ENCODE peak calls at places on chromosomes 5 and 9, in eight cellular contexts. H is HCT116, J is upper lobe of right lung, U is GM23248, Q is GM23338, P is A549, A is pancreas, K is uterus. C is an unnamed sample.

GRCh38 chr9:116101516-116101915 is 52.1 kb upstream of the PAPPA start:
- DNase-seq in J (no peak), K (no peak), A (no peak), H (no peak), Q (no peak), U (peak; percentile 85), P (peak; percentile 8), C (no peak)

GRCh38 chr9:89311346-89312153 is 555 bp downstream of the CKS2 start:
- DNase-seq in P (no peak), U (peak; percentile 52), J (peak; percentile 66), A (peak; percentile 77), K (no peak), H (no peak), Q (no peak), C (no peak)

GRCh38 chr5:136622737-136623136 is 257.4 kb upstream of the TRPC7 start:
- DNase-seq in K (no peak), A (no peak), H (no peak), U (no peak), Q (no peak), P (no peak), J (no peak), C (no peak)

GRCh38 chr9:6525326-6526040 is 112.5 kb downstream of the UHRF2 start:
- DNase-seq in J (no peak), Q (no peak), P (no peak), U (peak; percentile 15), K (no peak), A (no peak), H (no peak), C (no peak)

GRCh38 chr9:135617991-135618411 is 21.3 kb downstream of the GLT6D1 start:
- DNase-seq in P (no peak), K (no peak), Q (no peak), A (no peak), U (no peak), H (no peak), J (no peak), C (no peak)

GRCh38 chr9:131834721-131835120 is 94.8 kb upstream of the RAPGEF1 start:
- DNase-seq in H (no peak), Q (no peak), U (no peak), K (no peak), P (no peak), A (peak; percentile 18), J (no peak), C (no peak)

GRCh38 chr5:1380011-1380817 is 35.3 kb upstream of the CLPTM1L start:
- DNase-seq in Q (peak; percentile 84), P (no peak), J (peak; percentile 90), U (peak; percentile 62), H (no peak), K (no peak), A (no peak), C (no peak)

GRCh38 chr5:16866795-16867584 is 69.1 kb downstream of the MYO10 start:
- DNase-seq in P (no peak), A (peak; percentile 71), J (peak; percentile 72), Q (peak; percentile 54), U (no peak), H (no peak), K (no peak), C (peak; percentile 76)

GRCh38 chr5:92775711-92776615 is 805.1 kb downstream of the NR2F1-AS1 start:
- DNase-seq in A (no peak), Q (no peak), U (peak; percentile 50), K (no peak), H (no peak), J (no peak), P (no peak), C (no peak)

GRCh38 chr9:121269888-121270254 is 1.9 kb downstream of the GSN start:
- DNase-seq in Q (no peak), P (no peak), A (no peak), K (no peak), H (no peak), U (peak; percentile 48), J (no peak), C (no peak)

GRCh38 chr5:94366811-94367210 is 251.6 kb downstream of the KIAA0825 start:
- DNase-seq in J (no peak), A (no peak), P (no peak), K (no peak), Q (no peak), U (no peak), H (no peak), C (no peak)

GRCh38 chr5:126531543-126532120 is 63.4 kb downstream of the ALDH7A1 start:
- DNase-seq in J (no peak), A (no peak), H (no peak), U (peak; percentile 15), K (no peak), P (no peak), Q (no peak), C (no peak)

GRCh38 chr9:86600977-86601376 is 246.8 kb upstream of the TUT7 start:
- DNase-seq in U (no peak), P (no peak), J (no peak), H (no peak), A (no peak), Q (no peak), K (no peak), C (no peak)

GRCh38 chr5:97063276-97063675 is 79.1 kb downstream of the LIX1 start:
- DNase-seq in U (no peak), Q (no peak), H (no peak), P (no peak), K (no peak), A (no peak), J (no peak), C (no peak)

GRCh38 chr5:150129454-150129812 is 26.2 kb downstream of the PDGFRB start:
- DNase-seq in K (no peak), U (no peak), J (no peak), H (no peak), P (no peak), Q (no peak), A (no peak), C (no peak)

GRCh38 chr9:110444911-110445310 is 107.2 kb upstream of the TXNDC8 start:
- DNase-seq in A (no peak), P (no peak), K (no peak), H (no peak), J (no peak), U (peak; percentile 77), Q (no peak), C (no peak)

GRCh38 chr5:14413331-14413750 is 168.3 kb upstream of the OTULINL start:
- DNase-seq in U (no peak), H (no peak), A (no peak), P (no peak), J (no peak), Q (no peak), K (no peak), C (no peak)

GRCh38 chr9:88418715-88419540 is 30.7 kb downstream of the SPIN1 start:
- DNase-seq in P (no peak), A (no peak), H (no peak), Q (no peak), U (peak; percentile 25), K (no peak), J (no peak), C (no peak)

DNA sequence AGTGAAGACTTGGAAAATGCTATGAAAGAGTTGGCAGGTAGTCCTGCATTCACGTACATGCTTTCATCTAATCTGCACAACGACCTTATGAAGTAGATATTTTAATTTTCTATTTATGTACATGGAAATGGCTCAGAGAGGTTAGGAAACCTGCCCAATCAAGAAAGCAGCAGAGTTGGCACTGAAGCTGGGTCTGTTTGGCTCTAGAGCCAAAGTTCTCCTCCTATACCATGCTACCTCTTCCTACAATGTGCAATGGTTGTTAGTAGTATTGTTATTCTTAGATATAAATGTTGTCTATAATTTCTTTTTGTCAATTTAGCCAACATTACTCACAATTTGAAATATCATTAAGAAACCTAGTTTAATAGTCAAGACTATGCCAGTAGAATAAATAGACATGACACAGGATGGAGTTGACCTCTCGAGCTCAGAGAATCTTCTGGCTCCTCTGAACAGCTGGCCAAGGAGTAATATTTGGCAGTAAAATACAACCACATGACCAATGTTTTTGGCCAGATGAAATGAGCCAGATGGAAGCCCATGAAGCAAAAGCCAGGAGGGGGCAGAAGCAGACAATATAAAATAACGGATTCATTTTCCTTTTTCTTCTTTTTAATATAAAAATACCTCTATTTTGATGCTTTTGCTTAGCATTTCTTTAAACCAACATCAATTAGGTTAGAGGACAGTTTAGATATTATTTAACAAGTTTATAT is 542.3 kb downstream of the PDE4D start:
- DNase-seq in Q (no peak), K (peak; percentile 27), U (no peak), P (no peak), A (no peak), J (no peak), H (no peak), C (no peak)
- H3K27ac ChIP-seq in Q (no peak overlapping the region), K (peak overlapping the region; percentile 60), U (no peak overlapping the region), P (peak overlapping the region; percentile 78), A (no peak overlapping the region), J (no peak overlapping the region), H (no peak overlapping the region), C (no peak overlapping the region)

DNA sequence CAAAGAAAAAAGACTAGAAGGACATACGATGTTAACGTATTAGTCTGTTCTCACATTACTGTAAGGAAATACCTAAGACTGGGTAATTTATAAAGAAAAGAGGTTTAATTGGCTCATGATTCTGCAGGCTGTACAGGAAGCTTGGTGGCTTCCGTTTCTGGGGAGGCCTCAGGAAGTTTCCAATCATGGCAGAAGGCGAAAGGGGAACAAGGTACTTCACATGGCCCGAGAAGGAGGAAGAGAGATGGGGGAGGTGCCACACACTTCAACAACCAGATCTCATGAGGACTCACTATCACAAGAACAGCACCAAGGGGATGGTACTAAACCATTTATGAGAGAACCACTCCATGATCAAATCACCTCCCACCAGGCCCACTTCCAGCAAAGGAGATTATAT is 110.1 kb downstream of the CARTPT start:
- DNase-seq in J (no peak), K (no peak), A (no peak), H (no peak), P (no peak), Q (no peak), U (no peak), C (no peak)
- H3K4me1 ChIP-seq in J (peaks cover 4% of the 10 kb centered on the region), K (peaks cover 6% of the 10 kb centered on the region), A (no peaks in the 10 kb centered on the region), H (peaks cover 12% of the 10 kb centered on the region), P (peaks cover 27% of the 10 kb centered on the region), Q (peaks cover 20% of the 10 kb centered on the region), U (peaks cover 21% of the 10 kb centered on the region), C (no peaks in the 10 kb centered on the region)

GRCh38 chr9:127915325-127915752 is 1.5 kb downstream of the ST6GALNAC4 start:
- DNase-seq in K (no peak), U (peak; percentile 25), Q (no peak), P (no peak), J (no peak), H (no peak), A (peak; percentile 71), C (no peak)
- H3K27ac ChIP-seq in K (peak overlapping the region; percentile 70), U (no peak overlapping the region), Q (no peak overlapping the region), P (peak overlapping the region; percentile 90), J (no peak overlapping the region), H (peak overlapping the region; percentile 49), A (peak overlapping the region; percentile 78), C (peak overlapping the region; percentile 87)

GRCh38 chr5:175690586-175690985 is 32.7 kb downstream of the HRH2 start:
- DNase-seq in A (no peak), U (no peak), H (no peak), J (no peak), P (no peak), K (no peak), Q (no peak), C (no peak)

GRCh38 chr5:175688352-175689146 is 30.7 kb downstream of the HRH2 start:
- DNase-seq in J (peak; percentile 35), K (no peak), U (no peak), Q (no peak), A (no peak), P (no peak), H (no peak), C (peak; percentile 53)

GRCh38 chr5:175690025-175690424 is 32.2 kb downstream of the HRH2 start:
- DNase-seq in H (no peak), K (no peak), P (no peak), J (peak; percentile 29), U (no peak), Q (no peak), A (no peak), C (no peak)

GRCh38 chr5:175687231-175687701 is 29.4 kb downstream of the HRH2 start:
- DNase-seq in A (peak; percentile 88), H (no peak), Q (no peak), P (no peak), U (no peak), J (peak; percentile 60), K (peak; percentile 26), C (peak; percentile 81)

GRCh38 chr5:175689147-175689991 is 31.5 kb downstream of the HRH2 start:
- DNase-seq in Q (no peak), H (no peak), K (no peak), J (peak; percentile 62), U (peak; percentile 33), P (no peak), A (peak; percentile 12), C (peak; percentile 91)
- H3K4me1 ChIP-seq in Q (peaks cover 10% of the 10 kb centered on the region), H (no peaks in the 10 kb centered on the region), K (no peaks in the 10 kb centered on the region), J (no peaks in the 10 kb centered on the region), U (no peaks in the 10 kb centered on the region), P (no peaks in the 10 kb centered on the region), A (no peaks in the 10 kb centered on the region), C (peaks cover 18% of the 10 kb centered on the region)

C was measured in tibial artery.